ENCODE peak calls at places on chromosomes 11 and 22, in nine cellular contexts. B is lower lobe of right lung, M is PC-9, I is breast epithelium, U is endodermal cell, P is dorsolateral prefrontal cortex, Z is thoracic aorta, C is ovary, W is esophagus squamous epithelium. H is an unnamed sample.

GRCh38 chr22:20080776-20081654 is 974 bp downstream of the DGCR8 start:
- DNase-seq in P (peak), B (peak), W (no peak), C (no peak), M (peak), Z (no peak), I (no peak), U (peak), H (no peak)

GRCh38 chr22:27654536-27655445 is 146.8 kb downstream of the MN1 start:
- DNase-seq in I (no peak), Z (no peak), M (no peak), B (no peak), U (peak), C (no peak), W (no peak), P (no peak), H (no peak)

GRCh38 chr11:10716543-10717259 is 23.1 kb upstream of the IRAG1 start:
- DNase-seq in C (no peak), B (no peak), U (no peak), W (no peak), P (no peak), I (no peak), Z (no peak), M (no peak), H (no peak)

GRCh38 chr11:123775274-123775673 is 21.0 kb upstream of the OR6X1 start:
- DNase-seq in B (no peak), I (no peak), U (peak), P (no peak), C (no peak), M (no peak), Z (no peak), W (no peak), H (peak)

GRCh38 chr11:70145025-70145529 is 58.0 kb upstream of the FADD start:
- DNase-seq in C (no peak), P (no peak), W (no peak), Z (no peak), M (no peak), B (no peak), I (no peak), U (no peak), H (no peak)

GRCh38 chr11:103215812-103216211 is 106.6 kb downstream of the DYNC2H1 start:
- DNase-seq in Z (no peak), C (no peak), P (no peak), B (no peak), U (no peak), W (no peak), M (no peak), I (no peak), H (no peak)

GRCh38 chr22:24996420-24996952 is 44.0 kb downstream of the KIAA1671 start:
- DNase-seq in I (peak), Z (no peak), W (no peak), P (no peak), U (peak), C (no peak), M (peak), B (no peak), H (peak)

GRCh38 chr11:19660076-19660475 is 52.6 kb upstream of the NAV2 start:
- DNase-seq in Z (no peak), B (no peak), C (no peak), M (peak), U (peak), P (no peak), W (no peak), I (no peak), H (no peak)

GRCh38 chr11:69040581-69041260 is 8.0 kb upstream of the TPCN2 start:
- DNase-seq in M (no peak), I (no peak), C (no peak), W (no peak), Z (no peak), B (no peak), P (no peak), U (no peak), H (no peak)

GRCh38 chr11:59802639-59803176 is 7.9 kb downstream of the MRPL16 start:
- DNase-seq in C (peak), M (peak), B (no peak), P (no peak), Z (no peak), I (no peak), U (no peak), W (no peak), H (no peak)

GRCh38 chr11:103210543-103210942 is 101.3 kb downstream of the DYNC2H1 start:
- DNase-seq in Z (no peak), I (no peak), B (no peak), P (no peak), W (no peak), M (no peak), U (no peak), C (no peak), H (no peak)

GRCh38 chr22:20155330-20156041 is 4.6 kb upstream of the CCDC188 start:
- DNase-seq in Z (no peak), P (peak), B (peak), W (no peak), C (no peak), I (no peak), M (no peak), U (no peak), H (no peak)

GRCh38 chr22:39528080-39528661 is 4.4 kb downstream of the RPS19BP1 start:
- DNase-seq in B (peak), I (no peak), P (no peak), U (peak), C (no peak), Z (no peak), M (no peak), W (no peak), H (no peak)

GRCh38 chr11:93188726-93189125 is 9.1 kb downstream of the SLC36A4 start:
- DNase-seq in P (no peak), C (no peak), I (no peak), U (no peak), W (no peak), M (no peak), Z (no peak), B (no peak), H (no peak)

GRCh38 chr11:47992959-47993820 is 12.8 kb downstream of the PTPRJ start:
- DNase-seq in Z (no peak), U (no peak), P (no peak), M (peak), B (no peak), I (no peak), W (no peak), C (no peak), H (no peak)

GRCh38 chr11:17892409-17892808 is 120.4 kb downstream of the SERGEF start:
- DNase-seq in U (no peak), W (no peak), M (no peak), B (no peak), Z (no peak), I (no peak), C (no peak), P (no peak), H (no peak)

GRCh38 chr11:68200639-68201038 is 12.5 kb downstream of the KMT5B start:
- DNase-seq in U (no peak), B (no peak), W (no peak), Z (no peak), I (no peak), P (no peak), C (no peak), M (no peak), H (no peak)

GRCh38 chr11:96254087-96254486 is 88.9 kb downstream of the MAML2 start:
- DNase-seq in M (no peak), B (no peak), U (no peak), C (no peak), I (no peak), Z (no peak), P (no peak), W (no peak), H (no peak)

GRCh38 chr11:6468712-6469495 is 4.8 kb downstream of the TRIM3 start:
- DNase-seq in P (peak), I (peak), M (no peak), U (peak), W (no peak), B (peak), Z (peak), C (peak), H (peak)

GRCh38 chr22:23690713-23691112 is at the start of gene RGL4:
- DNase-seq in P (no peak), B (no peak), W (no peak), M (no peak), U (no peak), C (no peak), Z (no peak), I (no peak), H (no peak)

GRCh38 chr22:22139364-22139763 is 105.2 kb upstream of the VPREB1 start:
- DNase-seq in Z (no peak), I (no peak), C (no peak), W (no peak), U (no peak), P (no peak), M (no peak), B (no peak), H (no peak)

GRCh38 chr11:86919557-86920210 is 35.5 kb downstream of the FZD4 start:
- DNase-seq in B (no peak), P (no peak), U (peak), C (no peak), I (no peak), W (no peak), Z (no peak), M (peak), H (peak)

GRCh38 chr11:76206327-76207081 is at the start of gene WNT11:
- DNase-seq in M (peak), B (peak), I (no peak), W (no peak), U (peak), Z (no peak), P (no peak), C (peak), H (no peak)
- H3K4me3 ChIP-seq in M (peak), B (peak), I (peak), W (peak), U (peak), Z (peak), P (peak), C (peak), H (peak)

DNA sequence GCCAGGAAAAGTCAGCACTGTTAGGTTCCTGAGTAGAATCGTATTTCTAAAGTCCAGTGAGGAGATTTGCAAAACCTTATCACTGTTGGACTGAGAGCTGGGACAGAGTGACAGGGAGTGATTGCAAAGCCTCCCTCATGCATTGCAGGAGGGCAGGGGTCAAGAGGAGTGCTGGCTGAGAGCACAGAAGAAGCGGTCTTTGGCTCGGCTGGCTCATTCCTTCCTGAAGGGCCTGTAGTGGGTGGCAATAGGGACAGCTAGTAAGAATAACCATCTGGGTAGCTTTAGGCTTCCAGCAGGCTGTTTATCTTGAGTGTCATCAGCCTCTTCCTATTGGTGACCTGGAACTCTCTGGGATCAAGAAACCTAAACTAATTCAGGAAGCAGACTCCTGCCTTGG is 53.4 kb downstream of the CD44 start:
- DNase-seq in Z (no peak), M (no peak), P (no peak), I (no peak), U (no peak), W (no peak), B (peak), C (no peak), H (no peak)
- H3K27ac ChIP-seq in Z (peak), M (peak), P (no peak), I (no peak), U (no peak), W (peak), B (peak), C (no peak), H (no peak)

GRCh38 chr22:37335819-37336199 is 53.5 kb downstream of the CYTH4 start:
- DNase-seq in Z (no peak), I (no peak), C (no peak), P (no peak), B (no peak), U (no peak), W (no peak), M (no peak), H (no peak)

GRCh38 chr22:37334461-37334858 is 52.2 kb downstream of the CYTH4 start:
- DNase-seq in P (no peak), B (no peak), C (no peak), I (no peak), M (no peak), W (no peak), Z (no peak), U (peak), H (no peak)

GRCh38 chr22:37333724-37334460 is 51.6 kb downstream of the CYTH4 start:
- DNase-seq in I (no peak), Z (no peak), P (no peak), M (no peak), W (no peak), C (no peak), B (no peak), U (no peak), H (no peak)

GRCh38 chr22:37336474-37337028 is 54.2 kb downstream of the CYTH4 start:
- DNase-seq in C (no peak), U (no peak), Z (no peak), M (peak), B (no peak), P (no peak), W (no peak), I (no peak), H (no peak)

DNA sequence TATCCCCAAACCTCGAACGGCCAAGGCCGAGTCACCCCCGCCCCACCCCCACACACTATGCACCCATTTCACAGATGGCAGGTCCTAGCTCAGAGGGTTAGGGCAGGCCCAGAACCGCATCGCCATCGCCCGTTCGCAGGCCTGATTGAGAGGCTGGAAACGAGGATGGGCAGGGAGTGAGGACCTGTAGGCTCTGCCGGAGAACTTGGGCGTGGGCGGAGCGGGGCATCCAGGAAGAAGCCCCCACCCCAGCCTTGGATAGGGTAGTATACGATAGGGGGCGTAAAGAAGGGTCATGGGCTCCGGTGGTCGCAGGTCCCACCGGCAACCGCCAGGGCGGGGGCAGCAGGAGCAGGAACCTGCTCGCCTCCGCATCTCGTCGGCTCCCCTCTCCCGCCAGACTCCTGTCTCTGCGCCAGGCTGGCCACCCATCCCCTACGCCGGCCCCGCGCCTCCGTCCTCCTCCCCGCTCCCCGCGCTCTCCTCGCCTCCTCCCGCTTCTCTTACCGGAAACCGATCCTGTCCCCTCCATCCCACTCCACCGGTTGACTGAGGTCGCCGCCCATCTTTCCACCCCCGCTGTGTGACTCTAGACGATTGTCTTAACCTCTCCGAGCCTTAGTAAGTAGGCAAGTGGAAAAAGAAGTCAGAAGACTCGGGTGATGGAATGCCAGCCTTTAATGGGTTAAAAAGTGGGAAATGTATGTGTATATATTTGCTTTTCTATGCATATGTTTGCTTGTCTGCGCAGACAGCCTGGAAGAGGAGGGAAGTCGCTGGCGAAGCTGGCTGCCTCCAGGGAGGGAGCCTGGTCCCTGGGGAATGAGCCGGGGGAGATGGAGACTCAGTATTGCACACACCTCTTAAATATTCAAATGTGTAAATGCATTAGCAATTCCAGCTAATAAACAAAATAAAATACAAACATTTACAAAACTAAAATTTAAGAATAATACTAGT is 52.8 kb downstream of the CYTH4 start:
- DNase-seq in C (no peak), Z (no peak), P (no peak), W (no peak), B (no peak), U (peak), M (no peak), I (no peak), H (no peak)
- H3K4me3 ChIP-seq in C (no peak), Z (no peak), P (peak), W (no peak), B (no peak), U (no peak), M (no peak), I (no peak), H (peak)

DNA sequence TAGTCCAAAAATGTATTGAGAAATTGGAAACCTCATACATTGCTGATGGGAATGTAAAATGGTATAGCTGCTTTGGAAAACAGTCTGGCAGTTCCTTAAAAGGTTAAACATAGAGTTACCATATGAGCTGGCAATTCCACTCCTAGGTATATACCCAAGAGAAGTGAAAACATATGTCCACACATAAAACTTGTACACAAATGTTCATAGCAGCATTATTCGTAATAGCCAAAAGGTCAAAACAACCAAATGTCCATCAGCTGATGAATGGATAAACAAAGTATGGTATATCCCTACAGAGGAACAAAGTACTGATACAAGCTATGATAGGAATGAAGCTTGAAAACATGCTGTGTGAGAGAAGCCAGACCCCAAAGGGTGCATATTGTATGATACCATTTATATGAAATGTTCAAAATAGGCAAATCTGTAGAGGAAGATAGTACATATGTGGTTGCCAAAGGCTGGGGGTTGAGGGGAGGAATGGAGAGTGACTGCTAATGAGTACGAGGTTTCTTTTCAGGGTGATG is 85.7 kb downstream of the ZBTB16 start:
- DNase-seq in B (no peak), I (no peak), Z (no peak), W (no peak), U (no peak), P (no peak), M (no peak), C (no peak), H (no peak)
- H3K27ac ChIP-seq in B (no peak), I (peak), Z (peak), W (peak), U (no peak), P (peak), M (no peak), C (no peak), H (no peak)

GRCh38 chr11:74170694-74171629 is at the start of the genes C2CD3 and PPME1:
- DNase-seq in P (peak), U (peak), Z (peak), B (peak), M (peak), I (peak), W (peak), C (peak), H (peak)

GRCh38 chr11:74162688-74163467 is 7.9 kb downstream of the C2CD3 start:
- DNase-seq in W (no peak), U (no peak), P (no peak), C (no peak), Z (no peak), B (no peak), I (no peak), M (no peak), H (no peak)

GRCh38 chr11:74169736-74170458 is 905 bp downstream of the C2CD3 start:
- DNase-seq in B (no peak), I (no peak), M (no peak), P (no peak), U (no peak), W (no peak), Z (no peak), C (no peak), H (no peak)

GRCh38 chr11:74171630-74172465 is 759 bp downstream of the PPME1 start:
- DNase-seq in W (no peak), Z (no peak), B (no peak), M (no peak), I (no peak), C (no peak), P (no peak), U (no peak), H (no peak)

GRCh38 chr11:74168838-74169237 is 2.0 kb downstream of the C2CD3 start:
- DNase-seq in U (no peak), Z (no peak), C (no peak), B (no peak), W (no peak), I (no peak), P (no peak), M (no peak), H (no peak)
- H3K4me3 ChIP-seq in U (peak), Z (no peak), C (no peak), B (no peak), W (no peak), I (no peak), P (no peak), M (peak), H (no peak)

GRCh38 chr11:29251738-29252137 is 765.1 kb downstream of the KCNA4 start:
- DNase-seq in P (no peak), W (no peak), I (no peak), C (no peak), Z (no peak), B (no peak), U (no peak), M (no peak), H (no peak)

GRCh38 chr11:29249713-29250112 is 767.1 kb downstream of the KCNA4 start:
- DNase-seq in C (no peak), I (no peak), Z (no peak), P (no peak), M (no peak), U (no peak), W (no peak), B (no peak), H (no peak)

GRCh38 chr11:29256580-29256979 is 760.2 kb downstream of the KCNA4 start:
- DNase-seq in B (no peak), I (no peak), P (no peak), U (no peak), M (no peak), C (no peak), Z (no peak), W (no peak), H (no peak)

GRCh38 chr11:29258411-29258810 is 758.4 kb downstream of the KCNA4 start:
- DNase-seq in U (no peak), B (no peak), W (no peak), I (no peak), Z (no peak), C (no peak), P (no peak), M (no peak), H (no peak)

GRCh38 chr11:29255401-29255800 is 761.4 kb downstream of the KCNA4 start:
- DNase-seq in I (no peak), P (no peak), Z (no peak), M (no peak), W (no peak), U (no peak), B (no peak), C (no peak), H (no peak)
- H3K27ac ChIP-seq in I (no peak), P (no peak), Z (no peak), M (no peak), W (no peak), U (no peak), B (no peak), C (no peak), H (no peak)

GRCh38 chr11:121450424-121450823 is 1.7 kb upstream of the SORL1 start:
- DNase-seq in U (no peak), B (no peak), P (no peak), Z (no peak), M (no peak), C (no peak), W (no peak), I (no peak), H (no peak)
- H3K4me3 ChIP-seq in U (no peak), B (no peak), P (no peak), Z (no peak), M (no peak), C (no peak), W (no peak), I (no peak), H (no peak)

GRCh38 chr11:126547161-126547560 is 191.7 kb downstream of the ST3GAL4 start:
- DNase-seq in P (no peak), I (no peak), U (no peak), B (no peak), W (no peak), M (no peak), C (no peak), Z (no peak), H (no peak)
- H3K27ac ChIP-seq in P (no peak), I (no peak), U (no peak), B (no peak), W (no peak), M (no peak), C (no peak), Z (no peak), H (no peak)

GRCh38 chr11:64743591-64744543 is at the start of gene RASGRP2:
- DNase-seq in C (peak), M (no peak), P (no peak), W (peak), I (peak), B (peak), Z (peak), U (peak), H (no peak)
- H3K4me3 ChIP-seq in C (peak), M (peak), P (peak), W (peak), I (peak), B (peak), Z (peak), U (peak), H (peak)

GRCh38 chr11:126319374-126319740 is 15.5 kb downstream of the DCPS start:
- DNase-seq in I (peak), Z (no peak), B (no peak), P (no peak), U (no peak), C (no peak), M (no peak), W (no peak), H (no peak)
- H3K27ac ChIP-seq in I (peak), Z (peak), B (peak), P (peak), U (no peak), C (no peak), M (no peak), W (peak), H (no peak)